ENCODE peak calls at places on chromosome 9, in five cellular contexts. M is GM06990; K is activated CD8-positive, alpha-beta memory T cell treated with anti-CD3 and anti-CD28 coated beads for 4 hours; B is epithelial cell of esophagus; A is ACHN. R is an unnamed sample.

GRCh38 chr9:73871636-73872035 is 625.5 kb upstream of the RORB start:
- DNase-seq in M (no peak), K (no peak), B (no peak), A (no peak), R (no peak)

GRCh38 chr9:85433046-85433445 is 308.7 kb downstream of the AGTPBP1 start:
- DNase-seq in M (no peak), K (no peak), B (no peak), A (no peak), R (no peak)

GRCh38 chr9:9170735-9171134 is 1371.2 kb upstream of the DMAC1 start:
- DNase-seq in M (no peak), K (no peak), B (no peak), A (no peak), R (no peak)

GRCh38 chr9:133953976-133954709 is 38.0 kb downstream of the VAV2 start:
- DNase-seq in M (peak), K (no peak), B (no peak), A (no peak), R (peak)

GRCh38 chr9:116432051-116432450 is 255.1 kb upstream of the TRIM32 start:
- DNase-seq in M (no peak), K (no peak), B (no peak), A (no peak), R (no peak)

GRCh38 chr9:73348485-73348884 is 196.8 kb downstream of the ANXA1 start:
- DNase-seq in M (no peak), K (no peak), B (peak), A (no peak), R (no peak)

GRCh38 chr9:127733609-127734008 is 1.5 kb downstream of the TOR2A start:
- DNase-seq in M (no peak), K (no peak), B (no peak), A (no peak), R (no peak)

GRCh38 chr9:105385372-105385985 is 62.4 kb upstream of the FSD1L start:
- DNase-seq in M (peak), K (no peak), B (no peak), A (peak), R (peak)

R was measured in mucosa of descending colon.